ENCODE peak calls at places on chromosomes 3 and 15, in seven cellular contexts. One of them, this sample, is unnamed.

GRCh38 chr3:194084284-194084683 is 51.7 kb upstream of the HES1 start:
- DNase-seq in pancreas: no peak
- DNase-seq in NCI-H226: no peak
- DNase-seq in CD8-positive, alpha-beta T cell: no peak
- DNase-seq in NCI-H187 treated with DMSO at 0.1 percent for 48 hours: no peak
- DNase-seq in Panc1: no peak
- DNase-seq in aorta: no peak
- DNase-seq in this sample: no peak

GRCh38 chr15:63981596-63982320 is 64.5 kb downstream of the DAPK2 start:
- DNase-seq in pancreas: no peak
- DNase-seq in aorta: no peak
- DNase-seq in NCI-H187 treated with DMSO at 0.1 percent for 48 hours: no peak
- DNase-seq in Panc1: no peak
- DNase-seq in NCI-H226: no peak
- DNase-seq in CD8-positive, alpha-beta T cell: no peak
- DNase-seq in this sample: no peak

GRCh38 chr3:52085883-52086282 is 29.5 kb upstream of the DUSP7 start:
- DNase-seq in CD8-positive, alpha-beta T cell: peak; percentile 50
- DNase-seq in pancreas: no peak
- DNase-seq in NCI-H226: no peak
- DNase-seq in NCI-H187 treated with DMSO at 0.1 percent for 48 hours: no peak
- DNase-seq in aorta: peak; percentile 54
- DNase-seq in Panc1: no peak
- DNase-seq in this sample: no peak

GRCh38 chr15:96353931-96354730 is 23.6 kb downstream of the NR2F2 start:
- DNase-seq in CD8-positive, alpha-beta T cell: no peak
- DNase-seq in NCI-H187 treated with DMSO at 0.1 percent for 48 hours: no peak
- DNase-seq in aorta: peak; percentile 89
- DNase-seq in pancreas: no peak
- DNase-seq in Panc1: no peak
- DNase-seq in NCI-H226: no peak
- DNase-seq in this sample: peak; percentile 46

GRCh38 chr3:73069187-73069586 is 7.7 kb downstream of the EBLN2 start:
- DNase-seq in Panc1: no peak
- DNase-seq in aorta: no peak
- DNase-seq in NCI-H187 treated with DMSO at 0.1 percent for 48 hours: no peak
- DNase-seq in pancreas: no peak
- DNase-seq in NCI-H226: no peak
- DNase-seq in CD8-positive, alpha-beta T cell: no peak
- DNase-seq in this sample: no peak

GRCh38 chr15:45184562-45185041 is 3.2 kb downstream of the SHF start:
- DNase-seq in NCI-H187 treated with DMSO at 0.1 percent for 48 hours: no peak
- DNase-seq in Panc1: no peak
- DNase-seq in CD8-positive, alpha-beta T cell: no peak
- DNase-seq in aorta: peak; percentile 44
- DNase-seq in pancreas: no peak
- DNase-seq in NCI-H226: no peak
- DNase-seq in this sample: no peak

GRCh38 chr3:64684715-64685261 is 3.0 kb downstream of the ADAMTS9 start:
- DNase-seq in Panc1: no peak
- DNase-seq in aorta: peak; percentile 87
- DNase-seq in CD8-positive, alpha-beta T cell: no peak
- DNase-seq in pancreas: no peak
- DNase-seq in NCI-H187 treated with DMSO at 0.1 percent for 48 hours: no peak
- DNase-seq in NCI-H226: no peak
- DNase-seq in this sample: peak; percentile 82

GRCh38 chr3:47650294-47650693 is 71.6 kb upstream of the CSPG5 start:
- DNase-seq in pancreas: no peak
- DNase-seq in NCI-H187 treated with DMSO at 0.1 percent for 48 hours: no peak
- DNase-seq in aorta: no peak
- DNase-seq in CD8-positive, alpha-beta T cell: no peak
- DNase-seq in NCI-H226: no peak
- DNase-seq in Panc1: no peak
- DNase-seq in this sample: no peak

GRCh38 chr3:107064445-107065060 is 312.7 kb upstream of the CCDC54 start:
- DNase-seq in CD8-positive, alpha-beta T cell: peak; percentile 32
- DNase-seq in Panc1: peak; percentile 66
- DNase-seq in pancreas: no peak
- DNase-seq in NCI-H226: peak; percentile 61
- DNase-seq in aorta: no peak
- DNase-seq in NCI-H187 treated with DMSO at 0.1 percent for 48 hours: peak; percentile 51
- DNase-seq in this sample: peak; percentile 74

GRCh38 chr15:38683382-38684242 is 119.0 kb upstream of the RASGRP1 start:
- DNase-seq in pancreas: peak; percentile 70
- DNase-seq in aorta: no peak
- DNase-seq in NCI-H226: no peak
- DNase-seq in NCI-H187 treated with DMSO at 0.1 percent for 48 hours: peak; percentile 8
- DNase-seq in Panc1: no peak
- DNase-seq in CD8-positive, alpha-beta T cell: peak; percentile 72
- DNase-seq in this sample: peak; percentile 64

GRCh38 chr3:139241783-139242182 is 102.0 kb upstream of the MRPS22 start:
- DNase-seq in pancreas: no peak
- DNase-seq in CD8-positive, alpha-beta T cell: no peak
- DNase-seq in NCI-H187 treated with DMSO at 0.1 percent for 48 hours: no peak
- DNase-seq in Panc1: no peak
- DNase-seq in aorta: no peak
- DNase-seq in NCI-H226: no peak
- DNase-seq in this sample: no peak

GRCh38 chr15:92772626-92773244 is 117.2 kb upstream of the FAM174B start:
- DNase-seq in NCI-H187 treated with DMSO at 0.1 percent for 48 hours: no peak
- DNase-seq in CD8-positive, alpha-beta T cell: no peak
- DNase-seq in NCI-H226: no peak
- DNase-seq in Panc1: no peak
- DNase-seq in aorta: no peak
- DNase-seq in pancreas: no peak
- DNase-seq in this sample: no peak

GRCh38 chr15:65085990-65086679 is 9.6 kb downstream of the KBTBD13 start:
- DNase-seq in NCI-H226: peak; percentile 26
- DNase-seq in aorta: no peak
- DNase-seq in pancreas: no peak
- DNase-seq in CD8-positive, alpha-beta T cell: no peak
- DNase-seq in Panc1: no peak
- DNase-seq in NCI-H187 treated with DMSO at 0.1 percent for 48 hours: no peak
- DNase-seq in this sample: peak; percentile 40

GRCh38 chr3:112043621-112044201 is 9.2 kb downstream of the TMPRSS7 start:
- DNase-seq in pancreas: no peak
- DNase-seq in NCI-H187 treated with DMSO at 0.1 percent for 48 hours: peak; percentile 88
- DNase-seq in CD8-positive, alpha-beta T cell: peak; percentile 47
- DNase-seq in NCI-H226: peak; percentile 47
- DNase-seq in Panc1: peak; percentile 51
- DNase-seq in aorta: no peak
- DNase-seq in this sample: peak; percentile 81

GRCh38 chr3:126291537-126291936 is 65.7 kb downstream of the KLF15 start:
- DNase-seq in aorta: no peak
- DNase-seq in pancreas: peak; percentile 54
- DNase-seq in Panc1: no peak
- DNase-seq in NCI-H187 treated with DMSO at 0.1 percent for 48 hours: no peak
- DNase-seq in CD8-positive, alpha-beta T cell: no peak
- DNase-seq in NCI-H226: no peak
- DNase-seq in this sample: no peak

GRCh38 chr3:100207886-100208285 is 52.9 kb upstream of the TBC1D23 start:
- DNase-seq in aorta: no peak
- DNase-seq in Panc1: no peak
- DNase-seq in pancreas: no peak
- DNase-seq in NCI-H226: no peak
- DNase-seq in CD8-positive, alpha-beta T cell: no peak
- DNase-seq in NCI-H187 treated with DMSO at 0.1 percent for 48 hours: no peak
- DNase-seq in this sample: no peak

GRCh38 chr3:128436214-128436613 is 30.5 kb downstream of the DNAJB8 start:
- DNase-seq in CD8-positive, alpha-beta T cell: no peak
- DNase-seq in NCI-H226: no peak
- DNase-seq in Panc1: no peak
- DNase-seq in pancreas: no peak
- DNase-seq in aorta: no peak
- DNase-seq in NCI-H187 treated with DMSO at 0.1 percent for 48 hours: no peak
- DNase-seq in this sample: no peak

GRCh38 chr3:72080101-72080500 is 295.2 kb upstream of the PROK2 start:
- DNase-seq in CD8-positive, alpha-beta T cell: no peak
- DNase-seq in aorta: no peak
- DNase-seq in NCI-H226: no peak
- DNase-seq in pancreas: no peak
- DNase-seq in NCI-H187 treated with DMSO at 0.1 percent for 48 hours: no peak
- DNase-seq in Panc1: no peak
- DNase-seq in this sample: no peak

GRCh38 chr15:91849749-91850161 is 3.8 kb upstream of the SLCO3A1 start:
- DNase-seq in aorta: no peak
- DNase-seq in NCI-H226: peak; percentile 40
- DNase-seq in Panc1: no peak
- DNase-seq in CD8-positive, alpha-beta T cell: no peak
- DNase-seq in NCI-H187 treated with DMSO at 0.1 percent for 48 hours: no peak
- DNase-seq in pancreas: no peak
- DNase-seq in this sample: peak; percentile 62

GRCh38 chr3:11413071-11413470 is 140.9 kb downstream of the ATG7 start:
- DNase-seq in NCI-H226: no peak
- DNase-seq in NCI-H187 treated with DMSO at 0.1 percent for 48 hours: no peak
- DNase-seq in Panc1: no peak
- DNase-seq in CD8-positive, alpha-beta T cell: no peak
- DNase-seq in pancreas: no peak
- DNase-seq in aorta: no peak
- DNase-seq in this sample: no peak

GRCh38 chr3:161273589-161274218 is 52.6 kb downstream of the NMD3 start:
- DNase-seq in NCI-H187 treated with DMSO at 0.1 percent for 48 hours: no peak
- DNase-seq in Panc1: no peak
- DNase-seq in CD8-positive, alpha-beta T cell: no peak
- DNase-seq in pancreas: no peak
- DNase-seq in NCI-H226: no peak
- DNase-seq in aorta: no peak
- DNase-seq in this sample: peak; percentile 43

GRCh38 chr15:100341662-100342560 is at the start of gene ADAMTS17:
- DNase-seq in CD8-positive, alpha-beta T cell: peak; percentile 96
- DNase-seq in NCI-H226: peak; percentile 98
- DNase-seq in NCI-H187 treated with DMSO at 0.1 percent for 48 hours: no peak
- DNase-seq in aorta: peak; percentile 98
- DNase-seq in pancreas: peak; percentile 93
- DNase-seq in Panc1: peak; percentile 64
- DNase-seq in this sample: peak; percentile 95

GRCh38 chr3:29468150-29468549 is 187.3 kb downstream of the RBMS3 start:
- DNase-seq in NCI-H187 treated with DMSO at 0.1 percent for 48 hours: no peak
- DNase-seq in NCI-H226: no peak
- DNase-seq in Panc1: no peak
- DNase-seq in pancreas: no peak
- DNase-seq in CD8-positive, alpha-beta T cell: no peak
- DNase-seq in aorta: no peak
- DNase-seq in this sample: no peak

GRCh38 chr15:65558997-65559760 is 28.9 kb downstream of the HACD3 start:
- DNase-seq in NCI-H226: no peak
- DNase-seq in pancreas: no peak
- DNase-seq in CD8-positive, alpha-beta T cell: no peak
- DNase-seq in aorta: no peak
- DNase-seq in Panc1: no peak
- DNase-seq in NCI-H187 treated with DMSO at 0.1 percent for 48 hours: no peak
- DNase-seq in this sample: no peak

GRCh38 chr3:111581403-111582113 is 13.6 kb downstream of the ZBED2 start:
- DNase-seq in aorta: no peak
- DNase-seq in NCI-H226: peak; percentile 63
- DNase-seq in CD8-positive, alpha-beta T cell: no peak
- DNase-seq in Panc1: no peak
- DNase-seq in pancreas: no peak
- DNase-seq in NCI-H187 treated with DMSO at 0.1 percent for 48 hours: no peak
- DNase-seq in this sample: no peak

GRCh38 chr3:183498634-183499033 is 56.9 kb downstream of the KLHL6 start:
- DNase-seq in pancreas: no peak
- DNase-seq in aorta: no peak
- DNase-seq in Panc1: no peak
- DNase-seq in NCI-H187 treated with DMSO at 0.1 percent for 48 hours: no peak
- DNase-seq in CD8-positive, alpha-beta T cell: no peak
- DNase-seq in NCI-H226: no peak
- DNase-seq in this sample: no peak

GRCh38 chr3:173733029-173733652 is 335.6 kb downstream of the NLGN1 start:
- DNase-seq in aorta: no peak
- DNase-seq in NCI-H226: no peak
- DNase-seq in Panc1: no peak
- DNase-seq in CD8-positive, alpha-beta T cell: no peak
- DNase-seq in pancreas: no peak
- DNase-seq in NCI-H187 treated with DMSO at 0.1 percent for 48 hours: no peak
- DNase-seq in this sample: peak; percentile 40

GRCh38 chr15:98720036-98720435 is 71.7 kb downstream of the IGF1R start:
- DNase-seq in NCI-H226: no peak
- DNase-seq in Panc1: no peak
- DNase-seq in aorta: no peak
- DNase-seq in CD8-positive, alpha-beta T cell: no peak
- DNase-seq in NCI-H187 treated with DMSO at 0.1 percent for 48 hours: no peak
- DNase-seq in pancreas: no peak
- DNase-seq in this sample: no peak

GRCh38 chr3:180073561-180073960 is 36.8 kb upstream of the PEX5L start:
- DNase-seq in NCI-H187 treated with DMSO at 0.1 percent for 48 hours: no peak
- DNase-seq in NCI-H226: no peak
- DNase-seq in Panc1: no peak
- DNase-seq in aorta: no peak
- DNase-seq in pancreas: no peak
- DNase-seq in CD8-positive, alpha-beta T cell: no peak
- DNase-seq in this sample: peak; percentile 25